ENCODE peak calls at places on chromosomes 2 and 18, in ten cellular contexts. J is stomach, Q is ovary, V is A549, L is HFF-Myc, C is endothelial cell, Y is right atrium auricular region, D is epithelial cell of esophagus, P is fibroblast of lung, R is BE2C. E is an unnamed sample.
A peak's percentile ranks its signal among the peaks of the same experiment; 100 is the strongest.

GRCh38 chr2:129877795-129878775 is 101.4 kb upstream of the RAB6C start:
- DNase-seq in L (peak; percentile 4), P (peak; percentile 57), J (peak; percentile 25), C (no peak), Q (no peak), D (no peak), R (no peak), V (peak; percentile 27), Y (peak; percentile 61), E (peak; percentile 65)

GRCh38 chr2:7722212-7722910 is 805.1 kb downstream of the RNF144A start:
- DNase-seq in Q (no peak), D (no peak), C (no peak), J (no peak), V (no peak), P (no peak), Y (no peak), L (no peak), R (no peak), E (peak; percentile 12)

GRCh38 chr2:119756837-119757236 is 2.9 kb upstream of the PTPN4 start:
- DNase-seq in P (peak; percentile 94), R (no peak), V (no peak), D (peak; percentile 83), J (peak; percentile 82), L (no peak), Y (peak; percentile 81), Q (peak; percentile 85), C (no peak), E (no peak)

GRCh38 chr18:34648269-34648668 is 61.8 kb upstream of the DTNA start:
- DNase-seq in P (no peak), D (no peak), J (no peak), C (no peak), V (no peak), Q (no peak), L (no peak), R (no peak), Y (no peak), E (no peak)

GRCh38 chr18:11119550-11119949 is 29.8 kb downstream of the PIEZO2 start:
- DNase-seq in V (no peak), J (no peak), R (no peak), C (no peak), Q (no peak), Y (no peak), D (no peak), L (no peak), P (peak; percentile 9), E (no peak)

GRCh38 chr2:152106464-152106863 is 7.6 kb upstream of the CACNB4 start:
- DNase-seq in P (no peak), L (no peak), Y (no peak), R (no peak), C (no peak), Q (no peak), D (peak; percentile 46), J (no peak), V (no peak), E (no peak)

GRCh38 chr2:42133771-42134195 is 35.4 kb upstream of the EML4 start:
- DNase-seq in R (peak; percentile 19), V (no peak), C (no peak), J (no peak), L (no peak), Q (no peak), Y (no peak), P (peak; percentile 38), D (no peak), E (no peak)

GRCh38 chr2:237358721-237359595 is 55.0 kb downstream of the COL6A3 start:
- DNase-seq in L (no peak), J (no peak), D (no peak), Y (no peak), P (no peak), R (no peak), V (no peak), C (no peak), Q (no peak), E (no peak)

GRCh38 chr2:172438064-172438421 is 10.7 kb downstream of the ITGA6 start:
- DNase-seq in C (no peak), Q (no peak), Y (no peak), D (peak; percentile 76), V (peak; percentile 18), J (no peak), R (no peak), P (no peak), L (no peak), E (no peak)

GRCh38 chr2:73091164-73091563 is 19.7 kb upstream of the SFXN5 start:
- DNase-seq in Q (no peak), Y (no peak), J (no peak), P (peak; percentile 88), R (no peak), D (peak; percentile 23), V (no peak), L (no peak), C (no peak), E (no peak)

GRCh38 chr2:138779451-138780440 is at the start of gene NXPH2:
- DNase-seq in C (peak; percentile 42), Q (no peak), J (no peak), Y (no peak), L (no peak), R (peak; percentile 42), V (peak; percentile 4), P (peak; percentile 21), D (no peak), E (no peak)

GRCh38 chr2:188456114-188456909 is 164.6 kb downstream of the GULP1 start:
- DNase-seq in J (no peak), Y (no peak), P (no peak), V (no peak), Q (no peak), C (no peak), D (no peak), L (no peak), R (peak; percentile 8), E (no peak)

GRCh38 chr2:238345286-238345968 is 25.1 kb downstream of the TRAF3IP1 start:
- DNase-seq in Y (no peak), V (no peak), R (no peak), Q (no peak), D (no peak), C (no peak), P (no peak), J (no peak), L (no peak), E (no peak)

GRCh38 chr2:169964740-169965139 is 137.5 kb downstream of the UBR3 start:
- DNase-seq in J (no peak), V (no peak), P (peak; percentile 20), D (no peak), C (no peak), Y (no peak), L (no peak), R (no peak), Q (no peak), E (no peak)

GRCh38 chr2:32617790-32618189 is 10.1 kb upstream of the TTC27 start:
- DNase-seq in Y (no peak), P (no peak), C (no peak), Q (no peak), V (no peak), L (no peak), R (no peak), J (no peak), D (no peak), E (no peak)
- TF ChIP-seq CTCF in Y (no peak), P (no peak), C (no peak), Q (no peak), V (no peak), L (no peak), R (no peak), J (no peak), D (no peak), E (no peak)

GRCh38 chr2:1613731-1614354 is 130.5 kb downstream of the PXDN start:
- DNase-seq in P (peak; percentile 78), C (no peak), R (no peak), Q (no peak), Y (no peak), D (peak; percentile 39), L (no peak), V (no peak), J (no peak), E (no peak)
- TF ChIP-seq CTCF in P (peak; percentile 9), C (no peak), R (no peak), Q (no peak), Y (no peak), D (peak; percentile 22), L (peak; percentile 6), V (no peak), J (no peak), E (no peak)

GRCh38 chr2:222442665-222443064 is 18.3 kb downstream of the SGPP2 start:
- DNase-seq in Q (no peak), L (no peak), D (no peak), V (no peak), C (no peak), P (no peak), J (no peak), Y (no peak), R (no peak), E (no peak)
- TF ChIP-seq CTCF in Q (no peak), L (no peak), D (no peak), V (no peak), C (no peak), P (no peak), J (no peak), Y (no peak), R (no peak), E (no peak)

GRCh38 chr18:78856569-78857200 is 122.9 kb upstream of the SALL3 start:
- DNase-seq in L (no peak), P (no peak), V (no peak), D (no peak), J (no peak), Q (no peak), C (no peak), Y (no peak), R (no peak), E (no peak)

GRCh38 chr18:78855188-78855587 is 124.4 kb upstream of the SALL3 start:
- DNase-seq in C (no peak), P (no peak), J (no peak), Q (no peak), R (no peak), L (no peak), D (no peak), Y (no peak), V (no peak), E (no peak)

GRCh38 chr18:78857252-78858150 is 122.1 kb upstream of the SALL3 start:
- DNase-seq in C (no peak), L (no peak), Q (no peak), Y (no peak), R (no peak), P (no peak), J (no peak), D (no peak), V (no peak), E (no peak)

GRCh38 chr18:78849458-78849857 is 130.2 kb upstream of the SALL3 start:
- DNase-seq in C (no peak), Y (no peak), Q (no peak), J (no peak), P (no peak), L (no peak), R (no peak), D (no peak), V (no peak), E (no peak)

GRCh38 chr18:78853341-78853740 is 126.3 kb upstream of the SALL3 start:
- DNase-seq in P (no peak), R (no peak), L (no peak), Y (no peak), Q (no peak), D (no peak), V (no peak), J (no peak), C (no peak), E (no peak)
- TF ChIP-seq CTCF in P (no peak), R (no peak), L (no peak), Y (no peak), Q (no peak), D (no peak), V (no peak), J (no peak), C (no peak), E (no peak)

GRCh38 chr2:170966648-170967396 is 37.8 kb downstream of the GORASP2 start:
- DNase-seq in V (peak; percentile 61), P (no peak), J (no peak), D (no peak), Y (no peak), R (peak; percentile 14), L (no peak), C (peak; percentile 31), Q (no peak), E (no peak)
- TF ChIP-seq CTCF in V (peak; percentile 40), P (no peak), J (no peak), D (no peak), Y (peak; percentile 14), R (peak; percentile 28), L (peak; percentile 18), C (peak; percentile 44), Q (no peak), E (no peak)